ENCODE peak calls at places on chromosomes 3 and 15, in six cellular contexts. V is SJCRH30, T is skeletal muscle cell, C is iris pigment epithelial cell, H is NCI-H1092 treated with DMSO at 0.1 percent for 48 hours, Q is glutamatergic neuron. E is an unnamed sample.

GRCh38 chr3:129310612-129311011 is 31.9 kb downstream of the HMCES start:
- DNase-seq in C (no peak), T (no peak), Q (no peak), V (no peak), H (no peak), E (no peak)

GRCh38 chr3:66272016-66272415 is 51.2 kb downstream of the SLC25A26 start:
- DNase-seq in Q (no peak), T (no peak), V (peak; percentile 15), H (no peak), C (peak; percentile 34), E (no peak)

GRCh38 chr3:57298041-57298440 is 5.6 kb upstream of the ASB14 start:
- DNase-seq in Q (no peak), T (no peak), V (no peak), C (peak; percentile 62), H (no peak), E (no peak)

GRCh38 chr3:73577704-73578103 is 47.0 kb downstream of the PDZRN3 start:
- DNase-seq in T (no peak), C (no peak), V (no peak), Q (no peak), H (no peak), E (no peak)

GRCh38 chr3:83321457-83321856 is 1560.0 kb upstream of the GBE1 start:
- DNase-seq in T (no peak), V (no peak), Q (no peak), C (no peak), H (no peak), E (no peak)

GRCh38 chr3:133077688-133078087 is 39.5 kb downstream of the TMEM108 start:
- DNase-seq in C (no peak), H (no peak), Q (no peak), T (no peak), V (no peak), E (no peak)

GRCh38 chr3:81643721-81644120 is 117.7 kb downstream of the GBE1 start:
- DNase-seq in T (no peak), H (peak; percentile 48), C (peak; percentile 39), V (peak; percentile 41), Q (no peak), E (peak; percentile 36)

GRCh38 chr3:18812316-18812715 is 336.0 kb upstream of the KCNH8 start:
- DNase-seq in T (peak; percentile 41), H (no peak), V (peak; percentile 20), C (peak; percentile 78), Q (no peak), E (no peak)

GRCh38 chr3:94968519-94968918 is 905.7 kb downstream of the NSUN3 start:
- DNase-seq in Q (no peak), V (no peak), T (no peak), C (no peak), H (no peak), E (no peak)

GRCh38 chr3:36060950-36061349 is 319.4 kb upstream of the STAC start:
- DNase-seq in T (no peak), Q (no peak), H (peak; percentile 68), C (peak; percentile 1), V (no peak), E (no peak)

GRCh38 chr3:69044608-69045007 is 7.5 kb downstream of the TMF1 start:
- DNase-seq in Q (no peak), T (no peak), V (no peak), C (no peak), H (no peak), E (no peak)

GRCh38 chr15:41886741-41887140 is 7.1 kb downstream of the SPTBN5 start:
- DNase-seq in T (no peak), Q (no peak), C (no peak), V (no peak), H (no peak), E (no peak)

GRCh38 chr15:75043509-75044257 is 20.3 kb downstream of the PPCDC start:
- DNase-seq in C (peak; percentile 100), T (peak; percentile 100), V (peak; percentile 99), H (peak; percentile 49), Q (no peak), E (peak; percentile 94)

GRCh38 chr3:16739416-16740091 is 134.3 kb upstream of the DAZL start:
- DNase-seq in H (no peak), Q (no peak), C (peak; percentile 57), T (peak; percentile 31), V (no peak), E (no peak)

GRCh38 chr3:170414202-170414663 is 4.4 kb upstream of the CLDN11 start:
- DNase-seq in Q (no peak), H (peak; percentile 64), T (peak; percentile 70), V (peak; percentile 81), C (peak; percentile 93), E (peak; percentile 65)

GRCh38 chr3:182259579-182259978 is 533.7 kb upstream of the ATP11B start:
- DNase-seq in C (no peak), H (peak; percentile 62), Q (peak; percentile 69), V (peak; percentile 28), T (no peak), E (no peak)

GRCh38 chr15:47066386-47066785 is 650.9 kb upstream of the SEMA6D start:
- DNase-seq in V (peak; percentile 5), T (no peak), Q (no peak), C (no peak), H (no peak), E (no peak)

GRCh38 chr15:74793135-74794028 is 11.5 kb downstream of the CSK start:
- DNase-seq in C (peak; percentile 39), T (no peak), Q (no peak), H (no peak), V (no peak), E (no peak)

GRCh38 chr3:52004158-52004787 is 8.6 kb upstream of the RPL29 start:
- DNase-seq in T (peak; percentile 20), V (peak; percentile 85), C (peak; percentile 37), Q (peak; percentile 81), H (peak; percentile 14), E (no peak)

GRCh38 chr3:16174389-16174788 is at the start of gene GALNT15:
- DNase-seq in Q (peak; percentile 38), C (peak; percentile 96), V (peak; percentile 75), T (peak; percentile 99), H (no peak), E (no peak)